ENCODE peak calls at places on chromosomes 12 and 14, in five cellular contexts. X, B, Q, E and G are unnamed samples.

GRCh38 chr12:105444809-105445102 is 114.3 kb downstream of the C12orf75 start:
- DNase-seq in X (peak), B (no peak), Q (no peak), E (no peak), G (no peak)

GRCh38 chr14:33916663-33917565 is 34.0 kb downstream of the EGLN3 start:
- DNase-seq in X (peak), B (peak), Q (no peak), E (no peak), G (peak)

GRCh38 chr12:92078167-92079053 is 67.2 kb downstream of the BTG1 start:
- DNase-seq in X (peak), B (no peak), Q (peak), E (no peak), G (peak)

GRCh38 chr12:20154060-20154459 is 214.3 kb upstream of the PDE3A start:
- DNase-seq in X (no peak), B (no peak), Q (peak), E (no peak), G (no peak)

GRCh38 chr14:93648440-93649168 is 139.7 kb downstream of the PRIMA1 start:
- DNase-seq in X (peak), B (peak), Q (peak), E (no peak), G (no peak)

GRCh38 chr12:48024735-48025134 is 20.5 kb upstream of the COL2A1 start:
- DNase-seq in X (no peak), B (no peak), Q (no peak), E (no peak), G (no peak)

GRCh38 chr12:111034911-111035577 is 114.7 kb upstream of the MYL2 start:
- DNase-seq in X (no peak), B (no peak), Q (no peak), E (peak), G (no peak)

GRCh38 chr14:102923201-102923919 is 897 bp downstream of the AMN start:
- DNase-seq in X (no peak), B (no peak), Q (no peak), E (no peak), G (no peak)

GRCh38 chr12:77724367-77724957 is 106.2 kb upstream of the NAV3 start:
- DNase-seq in X (peak), B (no peak), Q (peak), E (no peak), G (peak)

GRCh38 chr12:32698285-32698684 is 19.2 kb downstream of the DNM1L start:
- DNase-seq in X (no peak), B (no peak), Q (peak), E (no peak), G (no peak)

GRCh38 chr12:96824074-96824837 is 82.8 kb upstream of the NEDD1 start:
- DNase-seq in X (no peak), B (no peak), Q (no peak), E (no peak), G (no peak)

GRCh38 chr14:96192975-96193805 is 11.4 kb upstream of the BDKRB2 start:
- DNase-seq in X (no peak), B (no peak), Q (no peak), E (no peak), G (no peak)

GRCh38 chr14:20624495-20625070 is 16.9 kb downstream of the OR6S1 start:
- DNase-seq in X (no peak), B (no peak), Q (peak), E (peak), G (peak)

GRCh38 chr12:127656261-127656660 is 610.7 kb upstream of the TMEM132C start:
- DNase-seq in X (no peak), B (no peak), Q (no peak), E (no peak), G (no peak)

GRCh38 chr12:87119713-87120112 is 863.5 kb upstream of the MGAT4C start:
- DNase-seq in X (no peak), B (no peak), Q (no peak), E (no peak), G (peak)